ENCODE peak calls at places on chromosomes 3 and 15, in seven cellular contexts. S is ELR, M is NCI-H1092, L is M059J, Y is mammary epithelial cell, Q is Kasumi-1, J is testis. Z is an unnamed sample.

GRCh38 chr3:134093906-134094305 is 64.2 kb upstream of the SLCO2A1 start:
- DNase-seq in Y (peak; percentile 16), M (no peak), J (no peak), L (peak; percentile 61), S (peak; percentile 76), Q (no peak), Z (no peak)

GRCh38 chr3:157087398-157088132 is 72.4 kb downstream of the CCNL1 start:
- DNase-seq in S (peak; percentile 82), J (no peak), L (peak; percentile 76), Q (no peak), M (no peak), Y (peak; percentile 64), Z (no peak)

GRCh38 chr3:169137076-169137475 is 526.4 kb downstream of the MECOM start:
- DNase-seq in Q (no peak), M (no peak), J (no peak), S (no peak), Y (no peak), L (no peak), Z (no peak)

GRCh38 chr3:194685723-194686413 is at the start of gene FAM43A:
- DNase-seq in J (peak; percentile 94), M (peak; percentile 41), Q (peak; percentile 89), S (peak; percentile 93), L (peak; percentile 94), Y (peak; percentile 94), Z (peak; percentile 86)

GRCh38 chr15:32919749-32920414 is 202.1 kb downstream of the GREM1 start:
- DNase-seq in J (no peak), Q (no peak), S (peak; percentile 74), Y (no peak), M (no peak), L (peak; percentile 51), Z (no peak)

GRCh38 chr15:99578809-99579208 is 13.0 kb downstream of the MEF2A start:
- DNase-seq in L (no peak), Q (peak; percentile 10), J (no peak), Y (no peak), M (no peak), S (no peak), Z (no peak)

GRCh38 chr3:38585791-38586420 is 63.6 kb downstream of the SCN5A start:
- DNase-seq in Q (no peak), M (no peak), L (no peak), J (peak; percentile 8), Y (no peak), S (no peak), Z (no peak)

GRCh38 chr3:25582242-25582641 is 82.5 kb downstream of the TOP2B start:
- DNase-seq in J (no peak), Y (peak; percentile 89), L (peak; percentile 96), M (no peak), Q (no peak), S (peak; percentile 96), Z (peak; percentile 19)

GRCh38 chr3:16382852-16383251 is 117.8 kb downstream of the OXNAD1 start:
- DNase-seq in M (no peak), J (no peak), L (no peak), Y (no peak), S (no peak), Q (no peak), Z (no peak)

GRCh38 chr15:70636540-70637165 is 126.7 kb downstream of the UACA start:
- DNase-seq in Y (peak; percentile 24), M (no peak), S (no peak), Q (peak; percentile 30), J (no peak), L (peak; percentile 29), Z (no peak)

GRCh38 chr15:79644091-79644490 is 212.0 kb downstream of the MINAR1 start:
- DNase-seq in Y (peak; percentile 18), S (peak; percentile 87), J (no peak), L (peak; percentile 93), Q (no peak), M (no peak), Z (peak; percentile 67)

GRCh38 chr15:70033529-70034140 is 64.1 kb downstream of the TLE3 start:
- DNase-seq in Y (peak; percentile 30), L (peak; percentile 49), M (peak; percentile 58), S (peak; percentile 9), Q (no peak), J (peak; percentile 67), Z (no peak)

GRCh38 chr3:54931182-54931581 is 3.3 kb upstream of the LRTM1 start:
- DNase-seq in L (peak; percentile 17), Q (no peak), M (no peak), J (no peak), Y (no peak), S (no peak), Z (no peak)

GRCh38 chr3:140509534-140509933 is 168.3 kb upstream of the TRIM42 start:
- DNase-seq in J (no peak), S (no peak), L (no peak), Y (no peak), Q (no peak), M (no peak), Z (no peak)

GRCh38 chr15:69742361-69742760 is 289.7 kb downstream of the RPLP1 start:
- DNase-seq in S (no peak), L (no peak), Q (no peak), Y (no peak), M (no peak), J (no peak), Z (no peak)

GRCh38 chr3:161295325-161295724 is 74.2 kb downstream of the NMD3 start:
- DNase-seq in M (no peak), L (peak; percentile 63), J (no peak), Y (peak; percentile 25), S (no peak), Q (no peak), Z (no peak)

GRCh38 chr3:56776551-56776950 is 25.2 kb downstream of the ARHGEF3 start:
- DNase-seq in J (no peak), S (no peak), Y (no peak), L (no peak), M (no peak), Q (no peak), Z (no peak)

GRCh38 chr3:136512391-136512790 is 239.8 kb downstream of the STAG1 start:
- DNase-seq in J (no peak), S (no peak), M (no peak), Y (no peak), L (no peak), Q (no peak), Z (no peak)

GRCh38 chr15:98927057-98927456 is 80.5 kb downstream of the PGPEP1L start:
- DNase-seq in S (no peak), L (no peak), Y (no peak), M (no peak), J (no peak), Q (no peak), Z (no peak)

GRCh38 chr3:172029425-172030128 is 9.8 kb upstream of the FNDC3B start:
- DNase-seq in Q (peak; percentile 38), M (no peak), S (peak; percentile 13), J (no peak), L (peak; percentile 46), Y (no peak), Z (no peak)

GRCh38 chr15:63888146-63888545 is 54.4 kb upstream of the HERC1 start:
- DNase-seq in J (no peak), S (no peak), Y (no peak), M (no peak), L (no peak), Q (no peak), Z (no peak)

Z was measured in pulmonary artery endothelial cell.